ENCODE peak calls at places on chromosomes 4 and X, in ten cellular contexts. B is amniotic stem cell; N is A549; W is T-helper 2 cell; Q is type B pancreatic cell; V is effector CD4-positive, alpha-beta T cell; G is GM12892; R is Caki2; I is NCI-H2171 treated with DMSO at 0.1 percent for 48 hours; F is PC-3. J is an unnamed sample.

GRCh38 chr4:6422866-6423265 is 49.5 kb downstream of the PPP2R2C start:
- DNase-seq in B (no peak), N (no peak), W (no peak), Q (no peak), V (no peak), G (no peak), R (no peak), I (no peak), F (no peak), J (no peak)

GRCh38 chr4:150447356-150447755 is 134.6 kb upstream of the MAB21L2 start:
- DNase-seq in B (no peak), N (no peak), W (no peak), Q (no peak), V (no peak), G (no peak), R (no peak), I (no peak), F (no peak), J (no peak)

GRCh38 chr4:8081621-8082516 is 76.7 kb downstream of the ABLIM2 start:
- DNase-seq in B (no peak), N (no peak), W (no peak), Q (no peak), V (no peak), G (no peak), R (no peak), I (peak), F (no peak), J (no peak)

GRCh38 chr4:145179201-145179860 is 1.1 kb downstream of the OTUD4 start:
- DNase-seq in B (peak), N (peak), W (peak), Q (peak), V (peak), G (peak), R (peak), I (no peak), F (peak), J (peak)

GRCh38 chr4:7210818-7211217 is 18.5 kb downstream of the SORCS2 start:
- DNase-seq in B (peak), N (peak), W (no peak), Q (no peak), V (no peak), G (no peak), R (peak), I (no peak), F (peak), J (no peak)

GRCh38 chrX:75181721-75182120 is 25.6 kb upstream of the ABCB7 start:
- DNase-seq in B (no peak), N (no peak), W (no peak), Q (no peak), V (no peak), G (no peak), R (no peak), I (no peak), F (no peak), J (no peak)

GRCh38 chrX:13599491-13599890 is 30.1 kb downstream of the EGFL6 start:
- DNase-seq in B (no peak), N (no peak), W (no peak), Q (no peak), V (no peak), G (no peak), R (no peak), I (no peak), F (no peak), J (no peak)

GRCh38 chr4:65046496-65047101 is 623.7 kb downstream of the EPHA5 start:
- DNase-seq in B (no peak), N (peak), W (no peak), Q (no peak), V (no peak), G (no peak), R (peak), I (peak), F (peak), J (no peak)

GRCh38 chr4:117889978-117890377 is 144.3 kb upstream of the NDST3 start:
- DNase-seq in B (no peak), N (no peak), W (no peak), Q (no peak), V (no peak), G (no peak), R (no peak), I (peak), F (no peak), J (no peak)

GRCh38 chrX:65537229-65537628 is 2.6 kb upstream of the LAS1L start:
- DNase-seq in B (no peak), N (no peak), W (no peak), Q (no peak), V (no peak), G (no peak), R (no peak), I (no peak), F (no peak), J (no peak)

GRCh38 chrX:70174754-70175153 is 2.5 kb upstream of the DGAT2L6 start:
- DNase-seq in B (no peak), N (no peak), W (no peak), Q (no peak), V (no peak), G (no peak), R (no peak), I (no peak), F (peak), J (no peak)

GRCh38 chrX:53422915-53423268 is 219 bp downstream of the RIBC1 start:
- DNase-seq in B (no peak), N (no peak), W (no peak), Q (no peak), V (no peak), G (no peak), R (no peak), I (no peak), F (no peak), J (no peak)

GRCh38 chr4:53899544-53900274 is 164.7 kb downstream of the CHIC2 start:
- DNase-seq in B (peak), N (no peak), W (no peak), Q (no peak), V (no peak), G (no peak), R (no peak), I (no peak), F (no peak), J (no peak)

GRCh38 chr4:112348488-112349158 is 51.5 kb downstream of the ALPK1 start:
- DNase-seq in B (peak), N (peak), W (no peak), Q (no peak), V (no peak), G (no peak), R (no peak), I (no peak), F (peak), J (no peak)

GRCh38 chrX:41273638-41274037 is 60.3 kb upstream of the DDX3X start:
- DNase-seq in B (no peak), N (peak), W (no peak), Q (no peak), V (no peak), G (no peak), R (peak), I (no peak), F (no peak), J (no peak)

GRCh38 chrX:46554942-46555341 is 9.7 kb upstream of the ZNF674 start:
- DNase-seq in B (no peak), N (peak), W (no peak), Q (no peak), V (no peak), G (no peak), R (peak), I (peak), F (peak), J (no peak)

GRCh38 chr4:182704903-182705302 is 212.3 kb downstream of the DCTD start:
- DNase-seq in B (no peak), N (no peak), W (no peak), Q (no peak), V (no peak), G (no peak), R (no peak), I (no peak), F (no peak), J (no peak)

GRCh38 chr4:184782731-184783472 is 42.9 kb downstream of the ACSL1 start:
- DNase-seq in B (no peak), N (no peak), W (no peak), Q (no peak), V (no peak), G (no peak), R (no peak), I (no peak), F (no peak), J (no peak)

GRCh38 chr4:126874533-126874932 is 758.2 kb upstream of the INTU start:
- DNase-seq in B (no peak), N (no peak), W (no peak), Q (no peak), V (no peak), G (no peak), R (no peak), I (no peak), F (no peak), J (no peak)

GRCh38 chr4:866761-867390 is 40.9 kb upstream of the CPLX1 start:
- DNase-seq in B (no peak), N (no peak), W (no peak), Q (no peak), V (no peak), G (no peak), R (peak), I (no peak), F (peak), J (no peak)

GRCh38 chrX:38151426-38151825 is 69.2 kb downstream of the SRPX start:
- DNase-seq in B (no peak), N (no peak), W (no peak), Q (no peak), V (no peak), G (no peak), R (no peak), I (no peak), F (no peak), J (no peak)

GRCh38 chrX:118552501-118552900 is 56.9 kb downstream of the DOCK11 start:
- DNase-seq in B (peak), N (peak), W (no peak), Q (no peak), V (no peak), G (no peak), R (peak), I (no peak), F (peak), J (no peak)

GRCh38 chr4:102541708-102542107 is 40.5 kb downstream of the NFKB1 start:
- DNase-seq in B (no peak), N (peak), W (no peak), Q (no peak), V (no peak), G (no peak), R (no peak), I (no peak), F (no peak), J (no peak)

GRCh38 chr4:123559955-123560669 is 163.5 kb downstream of the SPRY1 start:
- DNase-seq in B (no peak), N (no peak), W (no peak), Q (no peak), V (no peak), G (no peak), R (peak), I (no peak), F (peak), J (no peak)

GRCh38 chrX:102765794-102766193 is 45.3 kb downstream of the GPRASP3 start:
- DNase-seq in B (no peak), N (peak), W (no peak), Q (no peak), V (no peak), G (no peak), R (no peak), I (no peak), F (peak), J (peak)

GRCh38 chrX:16268206-16268605 is 100.9 kb downstream of the MAGEB17 start:
- DNase-seq in B (no peak), N (no peak), W (no peak), Q (no peak), V (no peak), G (no peak), R (no peak), I (no peak), F (no peak), J (no peak)

GRCh38 chr4:6402566-6403399 is 69.6 kb downstream of the PPP2R2C start:
- DNase-seq in B (no peak), N (no peak), W (no peak), Q (no peak), V (no peak), G (no peak), R (no peak), I (no peak), F (no peak), J (no peak)

GRCh38 chrX:114075073-114075673 is 508.7 kb upstream of the HTR2C start:
- DNase-seq in B (no peak), N (no peak), W (no peak), Q (no peak), V (no peak), G (no peak), R (no peak), I (no peak), F (no peak), J (no peak)

GRCh38 chr4:180741703-180742102 is 1501.5 kb upstream of the TENM3 start:
- DNase-seq in B (no peak), N (no peak), W (no peak), Q (no peak), V (no peak), G (no peak), R (no peak), I (no peak), F (no peak), J (no peak)

GRCh38 chr4:158578476-158578875 is 56.8 kb downstream of the RXFP1 start:
- DNase-seq in B (no peak), N (peak), W (peak), Q (no peak), V (no peak), G (no peak), R (peak), I (no peak), F (peak), J (no peak)

GRCh38 chr4:19776021-19776459 is 475.7 kb upstream of the SLIT2 start:
- DNase-seq in B (peak), N (peak), W (no peak), Q (no peak), V (no peak), G (no peak), R (peak), I (no peak), F (peak), J (no peak)

GRCh38 chr4:180913750-180914149 is 1329.5 kb upstream of the TENM3 start:
- DNase-seq in B (peak), N (no peak), W (no peak), Q (no peak), V (no peak), G (no peak), R (peak), I (no peak), F (peak), J (no peak)

GRCh38 chr4:105280338-105280809 is 133.7 kb downstream of the TET2 start:
- DNase-seq in B (peak), N (no peak), W (no peak), Q (no peak), V (no peak), G (no peak), R (no peak), I (no peak), F (peak), J (no peak)

GRCh38 chr4:139815646-139816601 is 150.3 kb downstream of the MGST2 start:
- DNase-seq in B (peak), N (peak), W (no peak), Q (no peak), V (no peak), G (no peak), R (no peak), I (no peak), F (peak), J (peak)

J was measured in left colon.